ENCODE peak calls at places on chromosomes 12 and 14, in ten cellular contexts. A, O, G, Y, S, K, R, D, B and C are unnamed samples. For H3K4me1, the result is how much of the 10 kb centered on the place peaks cover.

GRCh38 chr14:73750161-73750901 is 36.1 kb upstream of the PNMA1 start:
- DNase-seq in B (no peak), G (no peak), D (peak), K (no peak), O (peak), R (no peak), Y (peak), S (no peak), A (no peak), C (no peak)

GRCh38 chr12:90490355-90490754 is 464.6 kb downstream of the CCER1 start:
- DNase-seq in O (no peak), K (no peak), A (no peak), Y (no peak), R (no peak), G (no peak), S (no peak), D (no peak), B (no peak), C (no peak)

GRCh38 chr12:119432935-119433334 is 98.4 kb downstream of the CCDC60 start:
- DNase-seq in R (no peak), D (no peak), B (no peak), K (no peak), O (no peak), Y (no peak), G (no peak), A (no peak), S (no peak), C (no peak)

GRCh38 chr14:103801459-103801858 is 45.9 kb downstream of the PPP1R13B start:
- DNase-seq in G (no peak), B (no peak), K (peak), O (no peak), A (no peak), R (no peak), S (no peak), D (no peak), Y (no peak), C (no peak)

GRCh38 chr12:83388551-83388950 is 701.8 kb downstream of the TMTC2 start:
- DNase-seq in K (no peak), S (no peak), G (no peak), O (no peak), Y (no peak), R (no peak), D (no peak), B (no peak), A (no peak), C (no peak)

GRCh38 chr14:22577334-22577908 is 11.6 kb downstream of the DAD1 start:
- DNase-seq in O (no peak), A (no peak), B (no peak), K (no peak), Y (no peak), D (no peak), G (no peak), S (no peak), R (no peak), C (no peak)

GRCh38 chr12:89706551-89707348 is 1.9 kb downstream of the ATP2B1 start:
- DNase-seq in K (peak), D (no peak), A (no peak), G (peak), R (no peak), B (no peak), S (no peak), O (no peak), Y (peak), C (no peak)

GRCh38 chr12:6950401-6950801 is 755 bp upstream of the PTPN6 start:
- DNase-seq in D (no peak), S (no peak), R (no peak), B (no peak), Y (peak), O (no peak), K (no peak), A (no peak), G (peak), C (no peak)

GRCh38 chr12:49698619-49699545 is 8.3 kb downstream of the FMNL3 start:
- DNase-seq in B (no peak), G (peak), D (no peak), A (no peak), K (peak), Y (peak), S (no peak), R (no peak), O (no peak), C (no peak)

GRCh38 chr12:87074801-87075200 is 818.6 kb upstream of the MGAT4C start:
- DNase-seq in B (no peak), A (no peak), D (no peak), R (no peak), K (no peak), S (no peak), O (no peak), Y (no peak), G (no peak), C (no peak)

GRCh38 chr14:102015771-102016170 is 51.4 kb downstream of the DYNC1H1 start:
- DNase-seq in Y (no peak), B (no peak), A (no peak), O (no peak), K (no peak), G (no peak), D (no peak), S (no peak), R (no peak), C (no peak)

GRCh38 chr14:55927059-55927458 is 191.2 kb upstream of the PELI2 start:
- DNase-seq in O (no peak), S (no peak), Y (no peak), A (no peak), G (no peak), D (no peak), B (no peak), R (no peak), K (no peak), C (no peak)

GRCh38 chr12:111777345-111778045 is 10.8 kb downstream of the ALDH2 start:
- DNase-seq in K (no peak), S (no peak), B (no peak), O (peak), R (no peak), D (peak), A (no peak), G (peak), Y (peak), C (no peak)

GRCh38 chr12:53225635-53226424 is 6.2 kb downstream of the RARG start:
- DNase-seq in D (no peak), R (no peak), Y (peak), B (no peak), S (no peak), A (no peak), G (no peak), K (peak), O (no peak), C (no peak)
- H3K4me1 ChIP-seq in D (under half), R (half or more), Y (under half), B (half or more), S (under half), A (half or more), G (half or more), K (half or more), O (under half), C (half or more)

DNA sequence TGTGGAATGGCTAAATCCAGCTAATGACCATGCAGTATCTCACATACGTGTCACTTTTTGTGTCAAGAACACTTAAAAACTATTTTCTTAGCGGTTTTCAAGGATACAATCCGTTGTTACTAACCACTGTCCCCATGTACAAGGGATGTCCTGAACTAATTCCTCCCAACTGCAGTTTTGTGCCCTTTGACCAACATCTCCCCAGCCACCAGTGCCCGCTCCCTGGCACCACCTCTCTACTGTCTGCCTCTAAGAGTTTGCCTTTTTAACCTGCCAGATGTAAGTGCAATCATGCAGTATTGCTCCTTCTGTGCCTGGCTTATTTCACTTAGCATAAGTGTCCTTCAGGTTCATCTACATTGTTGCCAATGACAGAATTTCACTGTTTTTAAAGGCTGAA is 315.7 kb downstream of the TMEM121 start:
- DNase-seq in A (no peak), O (no peak), R (no peak), G (no peak), Y (no peak), S (no peak), K (no peak), B (no peak), D (no peak), C (no peak)
- TF ChIP-seq POLR2AphosphoS5 in A (no peak), O (no peak), R (no peak), G (no peak), Y (no peak), S (no peak), K (no peak), B (no peak), D (no peak), C (no peak)

DNA sequence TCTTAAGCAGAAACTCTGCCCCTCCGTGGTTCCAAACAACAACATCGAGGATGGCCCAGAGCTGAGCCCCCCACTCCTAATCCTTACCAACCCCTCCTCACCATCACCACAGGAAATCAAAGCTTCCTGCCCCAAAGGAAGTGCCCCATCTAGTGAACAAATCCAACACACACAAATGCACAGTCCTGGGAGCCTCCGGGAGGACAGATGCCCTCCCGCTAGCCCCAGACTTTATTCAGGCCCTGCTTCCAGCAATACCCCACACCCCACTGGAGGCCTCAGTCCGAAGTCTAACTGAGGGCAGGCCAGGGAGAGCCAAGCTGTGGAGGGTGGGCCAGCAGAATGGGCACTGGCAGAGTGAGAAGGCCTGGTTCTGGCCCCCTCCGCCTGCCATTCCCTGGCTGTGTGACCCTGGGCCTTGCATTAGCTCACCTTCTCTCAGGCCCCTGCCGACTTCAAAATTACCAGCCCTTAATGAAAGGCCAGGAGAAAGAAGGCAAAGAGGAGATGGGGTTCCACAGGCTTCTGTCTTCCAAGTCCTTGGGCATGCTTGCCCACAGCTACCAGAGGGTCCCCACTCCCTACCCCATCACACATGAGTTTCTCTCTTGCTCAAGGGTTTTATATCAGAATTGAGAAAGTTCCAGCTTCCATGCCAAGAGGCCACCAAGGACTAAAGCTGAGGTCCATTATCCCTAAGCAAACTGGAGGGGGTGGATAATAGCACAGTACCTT is 2.3 kb downstream of the HDAC7 start:
- DNase-seq in Y (peak), A (no peak), B (no peak), K (peak), G (peak), D (no peak), R (no peak), O (no peak), S (no peak), C (no peak)
- H3K4me3 ChIP-seq in Y (peak), A (peak), B (peak), K (peak), G (peak), D (no peak), R (no peak), O (peak), S (peak), C (peak)

DNA sequence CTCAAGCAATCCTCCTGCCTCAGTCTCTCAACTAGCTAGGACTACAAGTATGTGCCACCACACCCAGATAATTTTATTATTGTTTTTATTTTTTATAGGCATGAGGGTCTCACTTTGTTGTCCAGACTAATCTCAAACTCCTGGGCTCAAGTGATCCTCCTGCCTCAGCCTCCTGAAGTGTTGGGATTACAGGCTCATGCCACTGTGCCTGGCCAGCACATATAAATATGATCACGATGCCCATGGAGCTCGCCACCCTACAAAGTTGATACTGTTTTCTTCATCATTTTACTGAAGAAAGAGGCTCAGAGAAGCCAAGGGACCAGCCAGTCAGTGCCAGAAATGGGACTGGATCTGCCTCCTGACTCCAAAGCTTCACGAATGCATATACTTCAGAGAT is 53.1 kb downstream of the NFKBIA start:
- DNase-seq in K (no peak), A (no peak), R (no peak), D (no peak), G (peak), B (no peak), S (no peak), Y (no peak), O (no peak), C (no peak)
- H3K4me1 ChIP-seq in K (under half), A (under half), R (under half), D (under half), G (under half), B (under half), S (under half), Y (under half), O (under half), C (under half)